ENCODE peak calls at places on chromosomes 16 and 17, in seven cellular contexts. Y is left ventricle myocardium inferior; S is transverse colon; E is uterus; D is IMR-90; N is BE2C; J is CD8-positive, alpha-beta T cell. W is an unnamed sample.
A peak's percentile ranks its signal among the peaks of the same experiment; 100 is the strongest.

GRCh38 chr17:64777413-64778101 is 115.5 kb upstream of the SMURF2 start:
- DNase-seq in Y (peak; percentile 54), S (peak; percentile 54), E (no peak), D (no peak), N (no peak), J (no peak), W (no peak)

GRCh38 chr17:73309727-73310555 is 1.9 kb downstream of the CDC42EP4 start:
- DNase-seq in Y (no peak), S (peak; percentile 72), E (no peak), D (no peak), N (peak; percentile 32), J (no peak), W (no peak)

GRCh38 chr17:27319536-27320221 is 25.8 kb downstream of the WSB1 start:
- DNase-seq in Y (peak; percentile 77), S (peak; percentile 68), E (peak; percentile 67), D (peak; percentile 48), N (peak; percentile 18), J (no peak), W (no peak)

GRCh38 chr16:81263470-81264200 is 25.1 kb downstream of the BCO1 start:
- DNase-seq in Y (no peak), S (no peak), E (peak; percentile 80), D (peak; percentile 45), N (no peak), J (no peak), W (peak; percentile 26)

GRCh38 chr17:71872843-71873242 is 248.0 kb upstream of the SOX9 start:
- DNase-seq in Y (no peak), S (no peak), E (no peak), D (no peak), N (no peak), J (no peak), W (no peak)

GRCh38 chr17:3533752-3534151 is 23.9 kb downstream of the TRPV3 start:
- DNase-seq in Y (no peak), S (no peak), E (no peak), D (no peak), N (no peak), J (no peak), W (no peak)

GRCh38 chr16:25679468-25680010 is 12.2 kb upstream of the HS3ST4 start:
- DNase-seq in Y (no peak), S (no peak), E (no peak), D (no peak), N (no peak), J (no peak), W (no peak)

GRCh38 chr17:46770439-46770817 is 48.1 kb downstream of the WNT3 start:
- DNase-seq in Y (no peak), S (no peak), E (no peak), D (no peak), N (no peak), J (no peak), W (no peak)

GRCh38 chr17:66461343-66461995 is 159.1 kb downstream of the PRKCA start:
- DNase-seq in Y (no peak), S (no peak), E (no peak), D (no peak), N (no peak), J (no peak), W (no peak)

GRCh38 chr16:4496305-4496704 is 20.1 kb downstream of the HMOX2 start:
- DNase-seq in Y (no peak), S (no peak), E (no peak), D (peak; percentile 85), N (no peak), J (no peak), W (peak; percentile 88)

GRCh38 chr16:5228369-5228768 is 130.8 kb upstream of the EEF2KMT start:
- DNase-seq in Y (no peak), S (no peak), E (no peak), D (no peak), N (no peak), J (no peak), W (no peak)

GRCh38 chr16:20918486-20919239 is 18.1 kb downstream of the LYRM1 start:
- DNase-seq in Y (peak; percentile 74), S (no peak), E (peak; percentile 67), D (peak; percentile 35), N (no peak), J (no peak), W (no peak)

GRCh38 chr17:10792156-10792555 is 11.7 kb downstream of the TMEM238L start:
- DNase-seq in Y (no peak), S (peak; percentile 58), E (no peak), D (no peak), N (no peak), J (no peak), W (peak; percentile 12)

GRCh38 chr17:4006745-4007211 is 42.5 kb upstream of the ATP2A3 start:
- DNase-seq in Y (no peak), S (no peak), E (no peak), D (no peak), N (peak; percentile 62), J (no peak), W (no peak)

GRCh38 chr17:80968602-80969029 is 23.0 kb upstream of the CHMP6 start:
- DNase-seq in Y (no peak), S (peak; percentile 34), E (peak; percentile 59), D (peak; percentile 49), N (peak; percentile 20), J (no peak), W (no peak)

GRCh38 chr16:13852827-13853226 is 67.1 kb upstream of the ERCC4 start:
- DNase-seq in Y (no peak), S (no peak), E (no peak), D (no peak), N (no peak), J (no peak), W (no peak)

GRCh38 chr17:8875957-8876356 is 8.5 kb upstream of the PIK3R6 start:
- DNase-seq in Y (no peak), S (no peak), E (no peak), D (peak; percentile 21), N (no peak), J (no peak), W (peak; percentile 3)

GRCh38 chr17:79955961-79956735 is 79.5 kb downstream of the TBC1D16 start:
- DNase-seq in Y (peak; percentile 9), S (no peak), E (no peak), D (no peak), N (no peak), J (no peak), W (no peak)

GRCh38 chr16:85535352-85536072 is 77.6 kb upstream of the GSE1 start:
- DNase-seq in Y (no peak), S (peak; percentile 73), E (no peak), D (no peak), N (no peak), J (no peak), W (no peak)

GRCh38 chr17:82320956-82321927 is 3.8 kb upstream of the CD7 start:
- DNase-seq in Y (no peak), S (peak; percentile 40), E (no peak), D (no peak), N (peak; percentile 65), J (peak; percentile 72), W (no peak)

GRCh38 chr16:19184823-19185509 is 16.9 kb downstream of the SYT17 start:
- DNase-seq in Y (no peak), S (no peak), E (no peak), D (no peak), N (no peak), J (no peak), W (no peak)

GRCh38 chr17:51351090-51351489 is 90.7 kb downstream of the UTP18 start:
- DNase-seq in Y (no peak), S (no peak), E (no peak), D (no peak), N (no peak), J (no peak), W (no peak)

GRCh38 chr16:4688674-4689045 is 4.7 kb upstream of the NUDT16L1 start:
- DNase-seq in Y (no peak), S (no peak), E (no peak), D (no peak), N (no peak), J (no peak), W (no peak)

GRCh38 chr16:70324998-70325765 is 21.5 kb upstream of the DDX19A start:
- DNase-seq in Y (no peak), S (no peak), E (no peak), D (no peak), N (no peak), J (no peak), W (no peak)

GRCh38 chr17:40101367-40102210 is 1.2 kb upstream of the NR1D1 start:
- DNase-seq in Y (peak; percentile 15), S (no peak), E (no peak), D (no peak), N (no peak), J (no peak), W (no peak)

GRCh38 chr17:82257473-82257872 is 16.0 kb downstream of the CSNK1D start:
- DNase-seq in Y (no peak), S (no peak), E (no peak), D (no peak), N (peak; percentile 79), J (peak; percentile 67), W (peak; percentile 22)

GRCh38 chr17:2393184-2393953 is 7.5 kb downstream of the MNT start:
- DNase-seq in Y (peak; percentile 93), S (peak; percentile 94), E (peak; percentile 89), D (peak; percentile 78), N (peak; percentile 87), J (peak; percentile 87), W (peak; percentile 50)

GRCh38 chr17:16027708-16028584 is 28.3 kb downstream of the TTC19 start:
- DNase-seq in Y (no peak), S (no peak), E (peak; percentile 29), D (peak; percentile 97), N (no peak), J (peak; percentile 24), W (peak; percentile 96)
- TF ChIP-seq CTCF in Y (no peak), S (no peak), E (no peak), D (peak; percentile 6), N (no peak), J (no peak), W (no peak)

DNA sequence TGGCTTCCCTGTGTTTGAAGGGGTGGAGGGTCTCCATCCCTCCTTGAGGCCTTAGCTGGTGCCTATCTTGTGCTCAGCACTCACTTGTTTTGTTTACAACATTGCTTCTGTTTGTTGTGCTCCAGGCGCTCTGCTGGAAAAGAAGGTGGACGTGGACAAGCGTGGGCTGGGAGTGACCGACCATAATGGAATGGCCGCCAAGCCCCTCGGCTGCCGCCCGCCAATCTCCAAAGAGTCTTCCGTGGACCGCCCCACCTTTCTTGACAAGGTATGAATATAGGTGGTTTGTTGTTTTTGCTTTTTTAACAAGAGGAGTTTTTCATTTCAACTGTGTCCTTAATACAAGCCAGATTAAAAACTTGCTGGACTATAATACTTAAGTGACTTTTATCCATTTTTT is 53.5 kb downstream of the TMC6 start:
- DNase-seq in Y (no peak), S (no peak), E (no peak), D (no peak), N (no peak), J (no peak), W (no peak)
- H3K36me3 ChIP-seq in Y (peaks cover 100% of the 10 kb centered on the region), S (no peaks in the 10 kb centered on the region), E (no peaks in the 10 kb centered on the region), D (peaks cover 51% of the 10 kb centered on the region), N (peaks cover 84% of the 10 kb centered on the region), J (peaks cover 85% of the 10 kb centered on the region), W (peaks cover 1% of the 10 kb centered on the region)

GRCh38 chr16:52549011-52549692 is 2.2 kb upstream of the TOX3 start:
- DNase-seq in Y (no peak), S (no peak), E (no peak), D (no peak), N (no peak), J (no peak), W (no peak)
- TF ChIP-seq CTCF in Y (peak; percentile 40), S (peak; percentile 46), E (no peak), D (peak; percentile 18), N (peak; percentile 55), J (no peak), W (no peak)

DNA sequence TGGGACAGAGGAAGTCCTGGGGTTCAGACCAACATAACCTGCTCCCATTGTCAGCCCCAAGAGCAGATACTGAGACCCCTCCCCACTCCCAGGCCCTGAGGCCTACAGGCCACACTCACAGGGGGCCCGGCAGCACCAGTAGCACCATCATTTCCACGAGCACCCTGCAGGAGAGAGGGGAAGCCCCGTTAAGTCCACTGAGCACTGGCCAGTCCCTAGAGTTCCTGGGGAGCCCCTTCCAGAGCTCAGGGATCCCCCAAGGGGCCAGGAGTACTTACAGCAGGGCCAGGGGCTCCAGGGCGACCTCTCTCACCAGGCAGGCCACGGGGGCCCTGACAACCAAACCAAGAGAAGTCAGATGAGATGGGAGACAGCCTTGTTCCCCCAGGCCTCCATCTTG is 5.4 kb downstream of the COL1A1 start:
- DNase-seq in Y (no peak), S (no peak), E (no peak), D (peak; percentile 30), N (no peak), J (no peak), W (no peak)
- H3K36me3 ChIP-seq in Y (peaks cover 69% of the 10 kb centered on the region), S (no peaks in the 10 kb centered on the region), E (no peaks in the 10 kb centered on the region), D (peaks cover 86% of the 10 kb centered on the region), N (no peaks in the 10 kb centered on the region), J (no peaks in the 10 kb centered on the region), W (peaks cover 30% of the 10 kb centered on the region)

W was measured in bronchial epithelial cell.